ENCODE peak calls at places on chromosomes 4 and X, in nine cellular contexts. S is body of pancreas, V is tibial artery, F is PC-3, D is heart right ventricle, A is ascending aorta, C is tibial nerve, P is transverse colon, W is osteoblast. J is an unnamed sample. For H3K4me1, the result is how much of the 10 kb centered on the place peaks cover.

GRCh38 chrX:12865359-12865758 is 1.5 kb upstream of the TLR7 start:
- DNase-seq in A (no peak), C (no peak), F (no peak), S (no peak), W (no peak), P (no peak), D (no peak), V (no peak), J (no peak)

GRCh38 chrX:67781132-67781531 is 237.3 kb downstream of the AR start:
- DNase-seq in W (peak), F (no peak), S (no peak), C (peak), A (peak), P (no peak), D (peak), V (peak), J (no peak)

GRCh38 chrX:129733335-129733734 is 5.4 kb upstream of the XPNPEP2 start:
- DNase-seq in V (no peak), D (no peak), W (no peak), S (no peak), P (no peak), F (no peak), C (no peak), A (peak), J (no peak)

GRCh38 chrX:136452614-136453013 is 35.1 kb upstream of the BRS3 start:
- DNase-seq in W (no peak), P (no peak), V (no peak), C (no peak), F (no peak), A (no peak), D (no peak), S (no peak), J (no peak)

GRCh38 chr4:170138580-170139194 is 48.9 kb upstream of the AADAT start:
- DNase-seq in F (peak), S (peak), C (peak), P (peak), D (peak), W (no peak), A (peak), V (peak), J (peak)

GRCh38 chrX:18951032-18951431 is 32.9 kb downstream of the PHKA2 start:
- DNase-seq in P (no peak), F (no peak), V (no peak), C (no peak), W (no peak), A (no peak), S (no peak), D (no peak), J (no peak)

GRCh38 chr4:87060957-87061356 is 126.1 kb downstream of the AFF1 start:
- DNase-seq in D (no peak), W (peak), C (no peak), S (no peak), F (peak), A (no peak), V (no peak), P (no peak), J (no peak)

GRCh38 chrX:132463411-132463810 is 25.4 kb downstream of the MBNL3 start:
- DNase-seq in V (no peak), P (no peak), F (peak), W (peak), S (no peak), A (no peak), D (no peak), C (no peak), J (no peak)

GRCh38 chr4:163448541-163449203 is 24.9 kb downstream of the TKTL2 start:
- DNase-seq in C (no peak), S (no peak), D (no peak), P (no peak), F (peak), A (no peak), W (peak), V (no peak), J (no peak)

GRCh38 chr4:94545296-94545695 is 93.6 kb downstream of the PDLIM5 start:
- DNase-seq in P (no peak), F (peak), V (no peak), W (no peak), S (no peak), A (no peak), C (no peak), D (no peak), J (no peak)

GRCh38 chr4:166432125-166432524 is 559.1 kb downstream of the TLL1 start:
- DNase-seq in D (no peak), A (no peak), W (no peak), V (no peak), P (no peak), C (no peak), F (peak), S (no peak), J (no peak)

GRCh38 chr4:17544205-17544604 is 29.2 kb downstream of the CLRN2 start:
- DNase-seq in C (no peak), S (no peak), D (no peak), P (peak), A (no peak), W (no peak), F (peak), V (no peak), J (no peak)

GRCh38 chrX:120768681-120769080 is 107.0 kb downstream of the CT47B1 start:
- DNase-seq in A (no peak), V (no peak), P (no peak), D (no peak), C (no peak), W (peak), S (no peak), F (peak), J (no peak)

GRCh38 chr4:141497627-141498026 is 138.8 kb upstream of the IL15 start:
- DNase-seq in P (no peak), F (peak), C (no peak), A (no peak), D (no peak), S (no peak), V (no peak), W (no peak), J (no peak)

GRCh38 chr4:88411491-88412101 is 32.9 kb downstream of the HERC6 start:
- DNase-seq in S (no peak), A (no peak), V (no peak), W (peak), C (no peak), D (no peak), F (no peak), P (no peak), J (no peak)

GRCh38 chr4:162582180-162582579 is 418.4 kb upstream of the FSTL5 start:
- DNase-seq in V (no peak), P (no peak), W (no peak), S (no peak), C (no peak), D (no peak), F (no peak), A (no peak), J (no peak)

GRCh38 chrX:20252392-20253231 is 14.1 kb downstream of the RPS6KA3 start:
- DNase-seq in V (peak), P (peak), W (peak), F (peak), D (peak), S (peak), C (peak), A (peak), J (peak)

GRCh38 chrX:153662266-153662665 is 11.3 kb downstream of the PNCK start:
- DNase-seq in A (no peak), C (peak), P (peak), S (peak), F (no peak), W (peak), V (no peak), D (peak), J (peak)

GRCh38 chr4:1192493-1193205 is 20.3 kb upstream of the SPON2 start:
- DNase-seq in V (peak), W (peak), C (no peak), A (no peak), F (no peak), P (peak), S (peak), D (peak), J (peak)

GRCh38 chrX:7788334-7788733 is 54.6 kb upstream of the VCX start:
- DNase-seq in P (no peak), W (no peak), S (no peak), C (no peak), F (no peak), A (no peak), V (no peak), D (no peak), J (no peak)

GRCh38 chrX:98299785-98300184 is 1416.1 kb downstream of the RPA4 start:
- DNase-seq in S (no peak), P (no peak), D (no peak), A (no peak), F (peak), W (no peak), V (no peak), C (no peak), J (no peak)

GRCh38 chr4:68271851-68272756 is 26.6 kb upstream of the TMPRSS11B start:
- DNase-seq in W (peak), S (no peak), D (no peak), C (peak), P (no peak), A (no peak), F (peak), V (no peak), J (no peak)

GRCh38 chr4:145840162-145840768 is 98.4 kb downstream of the ZNF827 start:
- DNase-seq in V (no peak), C (no peak), P (no peak), F (peak), W (no peak), A (no peak), D (no peak), S (no peak), J (no peak)

GRCh38 chrX:9352683-9353430 is 112.0 kb upstream of the TBL1X start:
- DNase-seq in A (peak), C (peak), F (peak), P (peak), V (no peak), D (no peak), W (peak), S (no peak), J (no peak)

GRCh38 chr4:150982557-150983233 is 32.4 kb downstream of the LRBA start:
- DNase-seq in C (no peak), P (no peak), A (no peak), F (no peak), D (no peak), W (no peak), V (no peak), S (no peak), J (no peak)

GRCh38 chrX:129041319-129041718 is 482.0 kb downstream of the SMARCA1 start:
- DNase-seq in V (no peak), P (no peak), A (no peak), S (no peak), W (peak), C (no peak), D (no peak), F (no peak), J (no peak)

GRCh38 chrX:96372313-96373046 is 312.2 kb upstream of the DIAPH2 start:
- DNase-seq in V (no peak), D (no peak), C (no peak), P (no peak), W (peak), F (peak), A (no peak), S (peak), J (no peak)

GRCh38 chrX:102720237-102721168 is at the start of gene GPRASP3:
- DNase-seq in S (peak), W (no peak), D (peak), V (peak), A (peak), C (peak), P (peak), F (no peak), J (peak)

DNA sequence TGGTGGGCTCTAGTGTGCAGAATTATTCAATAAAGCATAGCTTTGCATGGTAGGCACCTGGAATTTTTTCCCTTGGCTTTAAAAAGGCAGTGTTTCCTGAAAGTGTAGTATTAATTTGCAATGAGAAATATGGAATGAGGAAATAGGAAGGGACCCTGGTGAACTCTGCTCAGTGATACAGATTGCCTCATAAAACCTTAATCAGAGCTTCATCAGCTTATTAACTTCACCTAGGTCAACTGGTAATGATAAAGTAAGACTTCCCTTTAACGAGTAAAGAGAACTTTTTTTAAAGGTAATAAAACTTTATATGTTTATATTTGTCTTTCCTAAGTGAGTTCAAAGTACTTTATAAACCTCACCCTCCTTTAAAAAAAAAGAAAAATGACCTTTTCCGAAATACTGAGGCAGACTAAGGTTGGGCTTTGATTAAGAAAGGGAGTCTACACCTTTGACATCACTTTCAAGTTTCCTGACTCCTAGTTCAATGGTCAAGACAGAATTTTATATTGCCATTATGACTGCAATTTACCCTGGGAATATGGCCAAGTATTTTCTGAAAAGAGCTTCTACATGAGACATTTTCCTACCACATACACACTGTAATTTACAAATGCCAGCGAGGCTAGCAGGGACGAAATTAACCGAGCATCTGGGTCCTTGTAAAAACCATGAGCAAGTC is 706.3 kb upstream of the TENM3 start:
- DNase-seq in V (no peak), S (no peak), P (no peak), F (no peak), W (no peak), A (no peak), C (no peak), D (no peak), J (no peak)
- H3K4me1 ChIP-seq in V (under half), S (under half), P (under half), F (under half), W (under half), A (under half), C (under half), D (under half), J (under half)

GRCh38 chr4:52825311-52826090 is 36.6 kb upstream of the RASL11B start:
- DNase-seq in A (no peak), P (no peak), F (peak), C (no peak), W (no peak), S (no peak), V (no peak), D (no peak), J (no peak)
- H3K27ac ChIP-seq in A (no peak), P (no peak), F (no peak), C (no peak), W (no peak), S (peak), V (no peak), D (peak), J (no peak)

GRCh38 chrX:50098241-50098640 is 102.6 kb downstream of the AKAP4 start:
- DNase-seq in F (no peak), S (peak), C (no peak), D (no peak), V (no peak), P (no peak), A (no peak), W (no peak), J (no peak)

GRCh38 chrX:50098749-50099148 is 102.1 kb downstream of the AKAP4 start:
- DNase-seq in S (no peak), A (no peak), W (no peak), P (no peak), V (no peak), D (no peak), F (no peak), C (no peak), J (no peak)

GRCh38 chrX:50097121-50097520 is 103.7 kb downstream of the AKAP4 start:
- DNase-seq in C (no peak), V (no peak), D (no peak), S (no peak), W (no peak), P (no peak), F (no peak), A (no peak), J (no peak)

GRCh38 chrX:50103866-50104566 is 96.8 kb downstream of the AKAP4 start:
- DNase-seq in P (no peak), W (no peak), A (no peak), D (no peak), V (no peak), S (no peak), C (no peak), F (no peak), J (no peak)

DNA sequence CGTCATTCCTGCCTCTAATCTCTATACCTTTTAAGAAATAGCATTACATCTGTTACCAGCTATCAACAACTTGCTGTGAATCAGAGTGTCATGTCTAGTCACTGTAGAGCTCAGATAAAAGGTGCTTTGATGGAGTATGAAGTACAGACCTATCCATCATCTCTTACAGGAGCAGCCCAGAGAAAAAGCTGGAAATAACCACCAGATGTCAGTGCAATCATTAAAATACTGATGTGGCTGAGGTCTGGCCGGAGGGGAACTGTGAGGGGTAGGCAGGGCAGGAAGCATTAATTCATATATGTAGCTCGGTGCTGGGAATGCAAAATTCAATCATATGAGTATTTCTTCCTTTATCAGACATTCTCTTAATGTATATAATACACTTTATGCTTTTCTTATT is 100.6 kb downstream of the AKAP4 start:
- DNase-seq in V (no peak), P (no peak), S (no peak), C (peak), W (peak), D (no peak), A (no peak), F (peak), J (no peak)
- TF ChIP-seq CTCF in V (no peak), P (peak), S (peak), C (peak), W (peak), D (peak), A (no peak), F (peak), J (no peak)

GRCh38 chrX:46072776-46073175 is 472.4 kb downstream of the ZNF674 start:
- DNase-seq in C (no peak), D (no peak), W (no peak), F (no peak), S (no peak), P (no peak), A (no peak), V (no peak), J (no peak)

DNA sequence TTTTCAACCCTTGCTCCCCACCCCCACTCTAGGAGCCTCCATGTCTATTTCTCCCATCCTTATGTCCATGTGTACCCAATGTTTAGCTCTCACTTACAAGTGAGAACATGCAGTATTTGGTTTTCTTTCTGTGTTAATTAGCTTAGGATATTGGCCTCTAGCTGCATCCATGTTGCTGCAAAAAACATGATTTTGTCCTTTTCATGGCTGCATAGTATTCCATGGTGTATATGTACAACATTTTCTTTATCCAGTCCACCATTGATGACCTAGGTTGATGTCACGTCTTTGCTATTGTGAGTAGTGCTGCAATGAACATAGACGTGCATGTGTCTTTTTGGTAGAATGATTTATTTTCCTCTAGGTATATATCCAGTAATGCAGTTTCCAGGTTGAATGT is 472.8 kb downstream of the ZNF674 start:
- DNase-seq in W (no peak), D (no peak), C (no peak), F (no peak), V (no peak), S (no peak), A (no peak), P (no peak), J (no peak)
- H3K4me1 ChIP-seq in W (under half), D (under half), C (under half), F (under half), V (under half), S (under half), A (under half), P (under half), J (under half)

DNA sequence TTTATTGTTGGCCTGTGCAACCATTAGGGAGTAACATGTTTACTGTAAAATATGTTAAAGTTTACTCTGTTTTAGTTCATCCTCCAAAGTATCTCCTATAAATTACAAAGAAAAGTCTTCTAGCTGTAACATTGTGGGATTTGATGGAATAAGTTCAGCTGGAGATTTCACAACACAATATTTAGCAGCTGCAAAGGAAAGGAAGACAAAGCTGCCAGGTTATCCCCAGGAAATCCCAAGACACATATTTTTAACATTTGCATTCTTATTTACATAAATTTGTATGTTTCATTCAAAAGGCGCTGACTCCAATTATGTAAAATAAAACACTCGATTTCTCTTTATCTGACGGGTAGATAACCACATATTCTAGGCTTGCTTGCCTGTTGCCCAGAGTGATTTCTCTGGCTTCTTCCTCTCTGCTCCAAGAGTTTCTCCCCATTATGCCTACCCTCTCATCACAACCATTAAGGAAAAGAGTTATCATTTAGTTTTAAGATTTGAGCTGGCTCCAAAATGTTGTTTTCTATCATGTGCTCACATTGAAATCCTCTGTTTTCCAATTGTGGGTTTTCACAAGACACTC is 128.0 kb upstream of the RASGEF1B start:
- DNase-seq in D (no peak), V (no peak), A (no peak), P (no peak), W (no peak), S (no peak), C (no peak), F (no peak), J (no peak)
- H3K27ac ChIP-seq in D (no peak), V (no peak), A (no peak), P (no peak), W (no peak), S (no peak), C (no peak), F (no peak), J (no peak)

DNA sequence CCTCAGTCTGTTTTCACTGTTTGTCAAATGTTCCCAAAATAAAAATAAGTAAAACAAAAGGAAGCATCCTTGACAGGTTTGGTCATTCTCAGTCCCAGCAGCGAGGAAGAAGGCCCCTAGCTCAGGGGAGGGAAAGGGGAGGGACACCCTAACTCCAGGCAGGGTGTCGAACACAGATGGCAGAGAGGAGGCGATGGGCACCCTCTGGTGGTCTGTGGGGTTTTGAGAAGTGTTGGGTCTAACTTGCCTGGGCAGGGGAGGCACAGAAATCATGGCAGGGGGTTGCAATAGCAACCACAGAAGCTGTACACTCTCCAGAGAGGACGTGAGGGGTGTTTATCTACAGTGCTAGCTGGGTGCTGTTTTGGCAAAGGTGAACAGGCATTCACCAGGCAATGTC is 229.8 kb upstream of the SFRP2 start:
- DNase-seq in V (no peak), D (no peak), F (no peak), S (no peak), A (no peak), C (no peak), W (no peak), P (no peak), J (no peak)
- TF ChIP-seq CTCF in V (no peak), D (peak), F (no peak), S (no peak), A (no peak), C (no peak), W (no peak), P (no peak), J (no peak)